ENCODE peak calls at places on chromosomes 3 and 15, in six cellular contexts. R, H, Z, X, Y and D are unnamed samples. For H3K27me3 and H3K4me1, the result is how much of the 10 kb centered on the place peaks cover.

GRCh38 chr3:100650651-100651611 is 41.5 kb downstream of the ADGRG7 start:
- DNase-seq in Z (no peak), H (peak), Y (no peak), X (no peak), R (no peak), D (no peak)

GRCh38 chr3:127439621-127440020 is 150.9 kb downstream of the TPRA1 start:
- DNase-seq in R (no peak), Y (no peak), X (no peak), H (no peak), Z (no peak), D (no peak)

GRCh38 chr3:12742330-12743107 is 16.5 kb downstream of the TMEM40 start:
- DNase-seq in X (no peak), R (no peak), Y (no peak), H (no peak), Z (no peak), D (no peak)

GRCh38 chr15:65970937-65971740 is 101.8 kb downstream of the RAB11A start:
- DNase-seq in Y (no peak), X (no peak), Z (no peak), H (peak), R (no peak), D (no peak)

GRCh38 chr15:41928637-41929620 is 35.1 kb upstream of the SPTBN5 start:
- DNase-seq in R (no peak), X (peak), Y (peak), H (peak), Z (no peak), D (peak)

GRCh38 chr15:60651734-60652141 is 172.8 kb upstream of the ICE2 start:
- DNase-seq in X (no peak), H (no peak), Y (no peak), R (no peak), Z (no peak), D (no peak)

GRCh38 chr15:63469190-63469589 is 35.2 kb upstream of the USP3 start:
- DNase-seq in H (no peak), Y (no peak), Z (no peak), R (no peak), X (no peak), D (no peak)

GRCh38 chr3:129087138-129087702 is 26.6 kb downstream of the GP9 start:
- DNase-seq in R (no peak), Z (peak), X (no peak), Y (peak), H (peak), D (peak)

GRCh38 chr3:12980596-12981290 is 92.5 kb downstream of the IQSEC1 start:
- DNase-seq in Z (no peak), X (no peak), Y (no peak), R (no peak), H (no peak), D (no peak)

GRCh38 chr3:27160146-27160545 is 209.0 kb downstream of the NEK10 start:
- DNase-seq in Y (no peak), R (no peak), X (no peak), Z (no peak), H (no peak), D (no peak)

GRCh38 chr3:10263549-10264363 is 15.5 kb downstream of the TATDN2 start:
- DNase-seq in H (peak), Z (no peak), X (no peak), R (peak), Y (peak), D (no peak)

GRCh38 chr3:38548154-38548931 is 52.2 kb downstream of the EXOG start:
- DNase-seq in Z (no peak), X (no peak), R (no peak), H (no peak), Y (no peak), D (no peak)

GRCh38 chr3:133447751-133448477 is 48.1 kb downstream of the BFSP2 start:
- DNase-seq in H (no peak), Y (no peak), R (no peak), X (no peak), Z (no peak), D (no peak)

GRCh38 chr3:29240887-29241286 is 40.0 kb upstream of the RBMS3 start:
- DNase-seq in Y (no peak), R (no peak), H (no peak), X (peak), Z (no peak), D (no peak)

GRCh38 chr15:98888839-98889479 is 118.6 kb downstream of the PGPEP1L start:
- DNase-seq in Z (no peak), Y (no peak), X (no peak), H (peak), R (no peak), D (no peak)

GRCh38 chr15:84816694-84817460 is at the start of gene ALPK3:
- DNase-seq in X (peak), Z (no peak), R (no peak), Y (peak), H (no peak), D (peak)

GRCh38 chr3:11498646-11499045 is 145.1 kb downstream of the VGLL4 start:
- DNase-seq in X (peak), R (no peak), H (peak), Y (peak), Z (peak), D (peak)

GRCh38 chr3:122745365-122746021 is 48.1 kb downstream of the HSPBAP1 start:
- DNase-seq in X (no peak), H (peak), Y (no peak), R (no peak), Z (no peak), D (no peak)

GRCh38 chr15:80512729-80513670 is 108.8 kb downstream of the ARNT2 start:
- DNase-seq in Z (peak), H (peak), Y (peak), X (no peak), R (no peak), D (peak)

GRCh38 chr3:147364771-147365170 is 41.6 kb downstream of the ZIC4 start:
- DNase-seq in H (no peak), Z (no peak), X (no peak), Y (no peak), R (no peak), D (no peak)
- H3K27me3 ChIP-seq in H (half or more), Z (under half), X (half or more), Y (half or more), R (under half), D (under half)

GRCh38 chr3:16423947-16424673 is 89.4 kb downstream of the RFTN1 start:
- DNase-seq in X (no peak), R (no peak), Z (no peak), H (no peak), Y (no peak), D (no peak)

GRCh38 chr3:16426665-16427064 is 86.8 kb downstream of the RFTN1 start:
- DNase-seq in Z (no peak), R (no peak), H (peak), X (no peak), Y (no peak), D (no peak)

GRCh38 chr3:16425398-16426057 is 88.0 kb downstream of the RFTN1 start:
- DNase-seq in H (no peak), R (no peak), X (no peak), Y (no peak), Z (no peak), D (no peak)

GRCh38 chr3:16419640-16420039 is 93.9 kb downstream of the RFTN1 start:
- DNase-seq in R (no peak), Z (no peak), H (no peak), X (no peak), Y (no peak), D (no peak)

GRCh38 chr3:16423298-16423697 is 90.2 kb downstream of the RFTN1 start:
- DNase-seq in R (no peak), X (no peak), Y (no peak), H (no peak), Z (no peak), D (no peak)
- H3K4me3 ChIP-seq in R (no peak), X (no peak), Y (no peak), H (no peak), Z (no peak), D (no peak)

GRCh38 chr3:164417955-164418354 is 660.3 kb downstream of the SI start:
- DNase-seq in Y (no peak), Z (no peak), R (no peak), X (no peak), H (no peak), D (no peak)

GRCh38 chr3:164418426-164418825 is 659.9 kb downstream of the SI start:
- DNase-seq in Z (no peak), Y (no peak), X (no peak), R (no peak), H (no peak), D (no peak)

GRCh38 chr3:164419220-164419619 is 659.1 kb downstream of the SI start:
- DNase-seq in Z (no peak), Y (no peak), X (no peak), H (no peak), R (no peak), D (no peak)

GRCh38 chr3:164416491-164417222 is 661.6 kb downstream of the SI start:
- DNase-seq in H (no peak), R (no peak), Y (no peak), Z (no peak), X (no peak), D (no peak)
- H3K4me1 ChIP-seq in H (under half), R (under half), Y (under half), Z (under half), X (under half), D (under half)

GRCh38 chr3:150237490-150237889 is 170.6 kb upstream of the TSC22D2 start:
- DNase-seq in Z (no peak), H (peak), Y (peak), R (no peak), X (peak), D (no peak)
- H3K27me3 ChIP-seq in Z (under half), H (under half), Y (under half), R (under half), X (under half), D (under half)

GRCh38 chr3:152021951-152022461 is 148.6 kb downstream of the SUCNR1 start:
- DNase-seq in X (no peak), H (peak), Z (no peak), Y (no peak), R (no peak), D (no peak)

GRCh38 chr3:152031321-152031720 is 157.9 kb downstream of the SUCNR1 start:
- DNase-seq in H (no peak), Y (no peak), R (no peak), X (no peak), Z (no peak), D (no peak)

GRCh38 chr3:152030320-152030719 is 156.9 kb downstream of the SUCNR1 start:
- DNase-seq in R (no peak), Y (no peak), H (no peak), Z (no peak), X (no peak), D (no peak)

DNA sequence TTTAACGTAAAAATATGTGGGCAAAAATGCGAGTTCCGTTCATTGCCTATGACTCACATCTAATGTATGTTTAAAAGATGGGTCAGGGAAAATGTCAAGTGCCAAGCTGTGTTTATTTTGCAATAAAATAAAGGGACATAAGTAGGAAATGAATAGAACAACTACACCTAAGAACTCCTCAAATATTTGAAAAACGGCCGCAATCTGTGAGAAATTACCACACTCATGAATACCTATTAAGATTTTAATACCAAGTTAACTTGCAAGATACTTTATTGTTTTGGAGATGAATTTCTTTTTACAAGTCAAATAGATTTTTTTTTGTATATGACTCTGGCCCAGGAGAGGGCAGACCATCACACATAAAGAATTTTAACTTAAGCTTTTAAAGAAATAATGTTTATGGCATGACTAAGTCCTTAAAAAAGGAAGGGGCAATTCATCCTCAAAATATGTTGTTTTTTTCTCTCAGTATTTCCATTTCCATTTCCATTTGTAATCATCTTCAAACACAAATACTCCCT is 152.7 kb downstream of the SUCNR1 start:
- DNase-seq in R (no peak), Z (no peak), H (peak), Y (no peak), X (no peak), D (no peak)
- H3K4me3 ChIP-seq in R (no peak), Z (no peak), H (no peak), Y (no peak), X (no peak), D (no peak)

GRCh38 chr3:159989973-159990846 is 1.6 kb downstream of the IL12A start:
- DNase-seq in H (no peak), X (no peak), Z (no peak), R (no peak), Y (no peak), D (no peak)

GRCh38 chr3:159988617-159989251 is at the start of gene IL12A:
- DNase-seq in H (peak), Y (peak), R (peak), Z (peak), X (peak), D (peak)

GRCh38 chr3:159994182-159994581 is 5.5 kb downstream of the IL12A start:
- DNase-seq in H (peak), Z (no peak), Y (no peak), R (no peak), X (no peak), D (no peak)

GRCh38 chr3:159992601-159993000 is 4.0 kb downstream of the IL12A start:
- DNase-seq in Y (no peak), X (no peak), R (no peak), Z (no peak), H (no peak), D (no peak)

DNA sequence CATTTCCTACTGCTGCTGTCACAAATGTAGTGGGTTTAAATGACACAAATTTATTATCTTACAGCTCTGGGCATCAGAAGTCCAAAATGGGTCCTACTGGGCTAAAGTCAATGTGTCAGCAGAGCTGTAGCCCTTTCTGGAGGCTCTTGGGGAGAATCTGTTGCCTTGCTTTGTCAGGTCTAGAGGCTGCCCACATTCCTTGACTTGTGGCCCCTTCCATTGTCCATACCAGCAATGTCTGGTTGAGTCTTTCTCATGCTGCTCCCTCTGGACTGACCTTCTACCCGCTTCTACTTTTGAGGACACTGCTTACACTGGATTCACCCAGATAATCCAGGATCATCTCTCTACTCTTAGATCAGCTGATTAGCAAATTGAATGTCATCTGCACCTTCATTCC is 3.0 kb downstream of the IL12A start:
- DNase-seq in Z (no peak), R (no peak), Y (no peak), X (no peak), H (no peak), D (no peak)
- H3K4me1 ChIP-seq in Z (under half), R (under half), Y (under half), X (under half), H (under half), D (under half)